ENCODE peak calls at places on chromosomes 11 and 22, in four cellular contexts. H is nephron progenitor cell, L is AG08395, O is hypothalamus. A is an unnamed sample.
A peak's percentile ranks its signal among the peaks of the same experiment; 100 is the strongest.

GRCh38 chr11:28526406-28526751 is 418.2 kb downstream of the METTL15 start:
- DNase-seq in H (no peak), L (no peak), O (no peak), A (peak; percentile 6)

GRCh38 chr11:113198907-113199660 is 115.3 kb upstream of the TTC12 start:
- DNase-seq in H (no peak), L (no peak), O (peak; percentile 26), A (no peak)

GRCh38 chr11:67416416-67417335 is 1.2 kb downstream of the CARNS1 start:
- DNase-seq in H (no peak), L (no peak), O (no peak), A (no peak)

GRCh38 chr22:36439481-36440271 is 41.8 kb downstream of the TXN2 start:
- DNase-seq in H (no peak), L (peak; percentile 98), O (no peak), A (peak; percentile 96)

GRCh38 chr22:31532060-31532459 is 35.7 kb downstream of the SFI1 start:
- DNase-seq in H (no peak), L (peak; percentile 48), O (no peak), A (no peak)

GRCh38 chr22:33579448-33580093 is 340.7 kb downstream of the LARGE1 start:
- DNase-seq in H (peak; percentile 69), L (peak; percentile 76), O (peak; percentile 53), A (no peak)

GRCh38 chr11:113365895-113366294 is 21.7 kb upstream of the ANKK1 start:
- DNase-seq in H (no peak), L (no peak), O (no peak), A (no peak)

GRCh38 chr11:127106142-127106541 is 105.6 kb upstream of the KIRREL3 start:
- DNase-seq in H (peak; percentile 55), L (peak; percentile 24), O (no peak), A (peak; percentile 21)

GRCh38 chr11:73507086-73507485 is 90.8 kb downstream of the FAM168A start:
- DNase-seq in H (no peak), L (no peak), O (no peak), A (peak; percentile 29)

GRCh38 chr22:33883561-33883960 is 36.7 kb downstream of the LARGE1 start:
- DNase-seq in H (no peak), L (no peak), O (no peak), A (no peak)

GRCh38 chr11:66157182-66157864 is 87.3 kb downstream of the PACS1 start:
- DNase-seq in H (no peak), L (no peak), O (no peak), A (peak; percentile 45)

GRCh38 chr22:24431309-24432034 is 4.1 kb downstream of the ADORA2A start:
- DNase-seq in H (no peak), L (no peak), O (no peak), A (no peak)

GRCh38 chr22:29870574-29870973 is 12.4 kb upstream of the MTMR3 start:
- DNase-seq in H (no peak), L (peak; percentile 36), O (no peak), A (no peak)

GRCh38 chr11:64146036-64146943 is 19.6 kb downstream of the MACROD1 start:
- DNase-seq in H (peak; percentile 52), L (peak; percentile 59), O (peak; percentile 18), A (peak; percentile 65)

GRCh38 chr11:50075856-50076255 is 43.2 kb downstream of the OR4C45 start:
- DNase-seq in H (no peak), L (no peak), O (no peak), A (no peak)

GRCh38 chr11:4697583-4697982 is at the start of gene OR51E2:
- DNase-seq in H (no peak), L (no peak), O (no peak), A (peak; percentile 22)

GRCh38 chr11:2317354-2318050 is 15.7 kb downstream of the TSPAN32 start:
- DNase-seq in H (no peak), L (no peak), O (no peak), A (no peak)

GRCh38 chr11:118643995-118644345 is 35.5 kb downstream of the TREH start:
- DNase-seq in H (no peak), L (no peak), O (no peak), A (no peak)

GRCh38 chr11:43579919-43580276 is 100.6 kb upstream of the HSD17B12 start:
- DNase-seq in H (no peak), L (no peak), O (no peak), A (no peak)

GRCh38 chr22:19554834-19555404 is 30.7 kb upstream of the CLDN5 start:
- DNase-seq in H (peak; percentile 17), L (peak; percentile 35), O (no peak), A (peak; percentile 56)

GRCh38 chr22:38734203-38735100 is 21.3 kb downstream of the SUN2 start:
- DNase-seq in H (no peak), L (no peak), O (no peak), A (no peak)

GRCh38 chr22:25747245-25747944 is 5.4 kb downstream of the MYO18B start:
- DNase-seq in H (no peak), L (peak; percentile 98), O (no peak), A (peak; percentile 98)

GRCh38 chr11:75577198-75577597 is 15.1 kb downstream of the SERPINH1 start:
- DNase-seq in H (peak; percentile 71), L (peak; percentile 69), O (peak; percentile 24), A (peak; percentile 61)

GRCh38 chr11:70569173-70569890 is 171.0 kb downstream of the CTTN start:
- DNase-seq in H (no peak), L (no peak), O (no peak), A (no peak)

GRCh38 chr22:20296598-20296997 is 23.3 kb downstream of the DGCR6L start:
- DNase-seq in H (no peak), L (no peak), O (no peak), A (no peak)

GRCh38 chr11:1123970-1124369 is 33.8 kb upstream of the MUC5AC start:
- DNase-seq in H (no peak), L (no peak), O (no peak), A (no peak)

GRCh38 chr11:60084866-60085265 is 3.6 kb upstream of the MS4A2 start:
- DNase-seq in H (no peak), L (no peak), O (no peak), A (no peak)

GRCh38 chr11:36073411-36074203 is 129.7 kb downstream of the LDLRAD3 start:
- DNase-seq in H (no peak), L (peak; percentile 51), O (peak; percentile 80), A (peak; percentile 82)

GRCh38 chr11:3381794-3382193 is 2.8 kb upstream of the ZNF195 start:
- DNase-seq in H (no peak), L (no peak), O (no peak), A (no peak)

GRCh38 chr11:86743223-86744118 is 56.9 kb upstream of the PRSS23 start:
- DNase-seq in H (no peak), L (peak; percentile 84), O (no peak), A (peak; percentile 97)

GRCh38 chr11:133844217-133844616 is 1.1 kb downstream of the SPATA19 start:
- DNase-seq in H (no peak), L (no peak), O (no peak), A (no peak)

GRCh38 chr11:94702481-94702880 is 65.7 kb upstream of the AMOTL1 start:
- DNase-seq in H (no peak), L (no peak), O (no peak), A (no peak)

GRCh38 chr11:4202749-4203148 is 108.2 kb downstream of the RRM1 start:
- DNase-seq in H (no peak), L (no peak), O (no peak), A (no peak)

GRCh38 chr11:1924646-1925372 is 5.3 kb downstream of the TNNT3 start:
- DNase-seq in H (no peak), L (no peak), O (no peak), A (no peak)

GRCh38 chr11:135036488-135037297 is 624.7 kb upstream of the B3GAT1 start:
- DNase-seq in H (no peak), L (no peak), O (no peak), A (no peak)

GRCh38 chr11:11724994-11725393 is 103.2 kb upstream of the GALNT18 start:
- DNase-seq in H (no peak), L (no peak), O (no peak), A (no peak)

A was measured in foreskin fibroblast.